ENCODE peak calls at places on chromosomes 13 and 19, in eight cellular contexts. Q, W, H, J, C, L, Z and U are unnamed samples.

GRCh38 chr19:2577722-2578335 is 101.9 kb downstream of the GADD45B start:
- DNase-seq in Q (peak), W (no peak), H (no peak), J (no peak), C (no peak), L (no peak), Z (no peak), U (no peak)

GRCh38 chr19:2176336-2176994 is 12.7 kb downstream of the DOT1L start:
- DNase-seq in Q (no peak), W (no peak), H (no peak), J (no peak), C (no peak), L (no peak), Z (no peak), U (no peak)

GRCh38 chr19:35935911-35936737 is at the start of gene LRFN3:
- DNase-seq in Q (no peak), W (peak), H (no peak), J (no peak), C (no peak), L (peak), Z (peak), U (peak)

GRCh38 chr13:101709952-101710351 is 257.5 kb downstream of the ITGBL1 start:
- DNase-seq in Q (no peak), W (no peak), H (no peak), J (no peak), C (no peak), L (no peak), Z (no peak), U (no peak)

GRCh38 chr13:60397693-60398437 is 845 bp downstream of the TDRD3 start:
- DNase-seq in Q (peak), W (peak), H (peak), J (peak), C (no peak), L (peak), Z (peak), U (peak)

GRCh38 chr19:35022460-35022859 is 7.8 kb upstream of the SCN1B start:
- DNase-seq in Q (no peak), W (no peak), H (no peak), J (no peak), C (no peak), L (no peak), Z (no peak), U (no peak)

GRCh38 chr19:39296055-39296645 is at the start of gene IFNL1:
- DNase-seq in Q (no peak), W (no peak), H (no peak), J (no peak), C (no peak), L (no peak), Z (no peak), U (no peak)

GRCh38 chr19:38930776-38931761 is at the start of gene MRPS12:
- DNase-seq in Q (peak), W (peak), H (peak), J (peak), C (peak), L (peak), Z (peak), U (peak)

GRCh38 chr19:7088999-7089398 is 19.5 kb downstream of the ZNF557 start:
- DNase-seq in Q (no peak), W (no peak), H (no peak), J (no peak), C (no peak), L (no peak), Z (no peak), U (no peak)

GRCh38 chr13:98479496-98480003 is 97.4 kb downstream of the STK24 start:
- DNase-seq in Q (no peak), W (no peak), H (no peak), J (no peak), C (no peak), L (no peak), Z (no peak), U (no peak)

GRCh38 chr13:33462109-33462508 is 176.6 kb upstream of the STARD13 start:
- DNase-seq in Q (no peak), W (no peak), H (no peak), J (no peak), C (no peak), L (no peak), Z (no peak), U (no peak)

GRCh38 chr13:38687246-38688229 is 661 bp downstream of the FREM2 start:
- DNase-seq in Q (peak), W (no peak), H (no peak), J (no peak), C (no peak), L (peak), Z (no peak), U (no peak)

GRCh38 chr19:9566729-9567128 is 17.6 kb downstream of the ZNF121 start:
- DNase-seq in Q (no peak), W (no peak), H (no peak), J (no peak), C (no peak), L (no peak), Z (no peak), U (no peak)